ENCODE peak calls at places on chromosomes 11 and 22, in five cellular contexts. Z, U, F, Y and X are unnamed samples.

GRCh38 chr22:25448435-25449051 is 115.9 kb upstream of the GRK3 start:
- DNase-seq in Z (no peak), U (no peak), F (no peak), Y (peak; percentile 15), X (no peak)

GRCh38 chr22:19784396-19785175 is 24.0 kb downstream of the TBX1 start:
- DNase-seq in Z (no peak), U (no peak), F (no peak), Y (no peak), X (no peak)

GRCh38 chr11:3611976-3612678 is 29.7 kb downstream of the ART5 start:
- DNase-seq in Z (no peak), U (no peak), F (no peak), Y (no peak), X (no peak)

GRCh38 chr22:29630180-29630498 is 26.7 kb downstream of the NF2 start:
- DNase-seq in Z (no peak), U (no peak), F (no peak), Y (no peak), X (no peak)

GRCh38 chr11:134521452-134522289 is 109.6 kb upstream of the B3GAT1 start:
- DNase-seq in Z (no peak), U (no peak), F (no peak), Y (no peak), X (no peak)

GRCh38 chr22:46297151-46297819 is 615 bp downstream of the GTSE1 start:
- DNase-seq in Z (no peak), U (peak; percentile 24), F (no peak), Y (peak; percentile 62), X (no peak)

GRCh38 chr11:115420524-115420923 is 83.7 kb downstream of the CADM1 start:
- DNase-seq in Z (no peak), U (no peak), F (no peak), Y (no peak), X (no peak)

GRCh38 chr22:24579242-24579569 is 13.7 kb downstream of the LRRC75B start:
- DNase-seq in Z (no peak), U (no peak), F (no peak), Y (no peak), X (no peak)

GRCh38 chr11:123474994-123475393 is 44.9 kb downstream of the GRAMD1B start:
- DNase-seq in Z (no peak), U (no peak), F (no peak), Y (no peak), X (no peak)

GRCh38 chr22:27206001-27206746 is 548.8 kb downstream of the MIAT start:
- DNase-seq in Z (peak; percentile 59), U (no peak), F (no peak), Y (no peak), X (no peak)

GRCh38 chr11:93654266-93654665 is 7.2 kb upstream of the CEP295 start:
- DNase-seq in Z (no peak), U (no peak), F (no peak), Y (no peak), X (no peak)

GRCh38 chr22:23068096-23068831 is 2.1 kb upstream of the GNAZ start:
- DNase-seq in Z (no peak), U (no peak), F (no peak), Y (no peak), X (no peak)

GRCh38 chr22:18152519-18152918 is 2.5 kb downstream of the USP18 start:
- DNase-seq in Z (no peak), U (no peak), F (no peak), Y (no peak), X (no peak)

GRCh38 chr11:3044004-3044403 is 13.2 kb downstream of the CARS1 start:
- DNase-seq in Z (no peak), U (no peak), F (no peak), Y (no peak), X (no peak)

GRCh38 chr11:133072858-133073582 is 459.3 kb downstream of the OPCML start:
- DNase-seq in Z (no peak), U (no peak), F (no peak), Y (no peak), X (no peak)

GRCh38 chr11:33521384-33521783 is 179.2 kb downstream of the C11orf91 start:
- DNase-seq in Z (no peak), U (no peak), F (no peak), Y (no peak), X (no peak)

GRCh38 chr22:22935546-22936157 is 48.0 kb downstream of the IGLL5 start:
- DNase-seq in Z (no peak), U (no peak), F (no peak), Y (no peak), X (no peak)

GRCh38 chr22:45227645-45228400 is 12.9 kb downstream of the KIAA0930 start:
- DNase-seq in Z (no peak), U (no peak), F (peak; percentile 45), Y (no peak), X (no peak)

GRCh38 chr11:116687458-116688201 is 85.2 kb downstream of the BUD13 start:
- DNase-seq in Z (no peak), U (no peak), F (no peak), Y (no peak), X (no peak)